ENCODE peak calls at places on chromosomes 6 and 20, in seven cellular contexts. L is EH; K is stimulated activated CD8-positive, alpha-beta memory T cell treated with anti-CD3 and anti-CD28 coated beads, Interleukin-2, amount 100 ng/mL, for 1 hour; A is stimulated activated CD4-positive, alpha-beta T cell treated with anti-CD3 and anti-CD28 coated beads, Interleukin-4, amount 100 ng/mL, for 48 hours; Z is pancreas; Y is NCI-H69; B is IMR-90. N is an unnamed sample.

GRCh38 chr6:157873735-157874344 is 50.8 kb downstream of the SNX9 start:
- DNase-seq in A (peak; percentile 93), L (peak; percentile 69), Z (peak; percentile 75), B (peak; percentile 64), K (peak; percentile 70), Y (peak; percentile 79), N (peak; percentile 82)

GRCh38 chr20:13139459-13140150 is 81.5 kb upstream of the ISM1 start:
- DNase-seq in A (no peak), B (no peak), Y (no peak), L (peak; percentile 15), K (no peak), Z (no peak), N (no peak)

GRCh38 chr20:12022121-12022520 is 104.4 kb downstream of the BTBD3 start:
- DNase-seq in L (no peak), Z (no peak), A (no peak), B (no peak), K (no peak), Y (peak; percentile 40), N (no peak)

GRCh38 chr6:31829633-31830492 is 2.3 kb downstream of the HSPA1B start:
- DNase-seq in A (no peak), B (peak; percentile 56), L (peak; percentile 65), K (no peak), Y (peak; percentile 70), Z (peak; percentile 53), N (peak; percentile 76)

GRCh38 chr6:1940381-1940780 is 305.0 kb downstream of the GMDS start:
- DNase-seq in Y (peak; percentile 38), B (no peak), L (no peak), K (no peak), A (no peak), Z (no peak), N (no peak)

GRCh38 chr6:30741789-30742315 is 635 bp downstream of the FLOT1 start:
- DNase-seq in L (no peak), B (no peak), Y (no peak), K (no peak), A (no peak), Z (no peak), N (no peak)

GRCh38 chr6:157944983-157945931 is 36.4 kb upstream of the SYNJ2 start:
- DNase-seq in Y (no peak), A (no peak), K (no peak), B (peak; percentile 71), L (no peak), Z (no peak), N (no peak)

GRCh38 chr6:90610291-90610670 is 23.4 kb upstream of the MAP3K7 start:
- DNase-seq in A (no peak), K (no peak), B (no peak), Z (no peak), L (no peak), Y (peak; percentile 35), N (no peak)

GRCh38 chr6:137641474-137642077 is 147.4 kb upstream of the OLIG3 start:
- DNase-seq in A (peak; percentile 28), Z (peak; percentile 51), B (peak; percentile 69), Y (peak; percentile 91), L (peak; percentile 82), K (peak; percentile 34), N (peak; percentile 82)